ENCODE peak calls at places on chromosomes 2 and 18, in four cellular contexts. One of them, this sample, is unnamed.

GRCh38 chr18:79558196-79559120 is 121.1 kb upstream of the CTDP1 start:
- DNase-seq in body of pancreas: no peak
- DNase-seq in cardiac muscle cell: no peak
- DNase-seq in left ventricle myocardium inferior: no peak
- DNase-seq in this sample: no peak

GRCh38 chr2:170144758-170145157 is 33.2 kb upstream of the MYO3B start:
- DNase-seq in left ventricle myocardium inferior: no peak
- DNase-seq in cardiac muscle cell: no peak
- DNase-seq in body of pancreas: no peak
- DNase-seq in this sample: no peak

GRCh38 chr2:8312861-8313768 is 368.7 kb upstream of the ID2 start:
- DNase-seq in body of pancreas: no peak
- DNase-seq in cardiac muscle cell: no peak
- DNase-seq in left ventricle myocardium inferior: no peak
- DNase-seq in this sample: no peak

GRCh38 chr2:69166812-69167468 is 154.0 kb downstream of the ANTXR1 start:
- DNase-seq in cardiac muscle cell: no peak
- DNase-seq in left ventricle myocardium inferior: no peak
- DNase-seq in body of pancreas: no peak
- DNase-seq in this sample: no peak

GRCh38 chr2:64284751-64285150 is 140.5 kb upstream of the PELI1 start:
- DNase-seq in left ventricle myocardium inferior: no peak
- DNase-seq in cardiac muscle cell: no peak
- DNase-seq in body of pancreas: no peak
- DNase-seq in this sample: no peak

GRCh38 chr2:217623513-217623912 is 379.3 kb downstream of the TNS1 start:
- DNase-seq in cardiac muscle cell: no peak
- DNase-seq in left ventricle myocardium inferior: no peak
- DNase-seq in body of pancreas: no peak
- DNase-seq in this sample: no peak

GRCh38 chr2:111227716-111228141 is 107.0 kb downstream of the BCL2L11 start:
- DNase-seq in body of pancreas: no peak
- DNase-seq in cardiac muscle cell: peak
- DNase-seq in left ventricle myocardium inferior: no peak
- DNase-seq in this sample: no peak

GRCh38 chr18:55185391-55185790 is 226.1 kb upstream of the CCDC68 start:
- DNase-seq in cardiac muscle cell: no peak
- DNase-seq in body of pancreas: no peak
- DNase-seq in left ventricle myocardium inferior: no peak
- DNase-seq in this sample: no peak

GRCh38 chr2:240620859-240621258 is 4.4 kb upstream of the GPR35 start:
- DNase-seq in body of pancreas: no peak
- DNase-seq in left ventricle myocardium inferior: no peak
- DNase-seq in cardiac muscle cell: no peak
- DNase-seq in this sample: no peak

GRCh38 chr18:26470011-26470637 is 78.2 kb downstream of the KCTD1 start:
- DNase-seq in left ventricle myocardium inferior: no peak
- DNase-seq in cardiac muscle cell: no peak
- DNase-seq in body of pancreas: no peak
- DNase-seq in this sample: no peak

GRCh38 chr2:138846216-138846821 is 66.1 kb upstream of the NXPH2 start:
- DNase-seq in cardiac muscle cell: peak
- DNase-seq in body of pancreas: no peak
- DNase-seq in left ventricle myocardium inferior: no peak
- DNase-seq in this sample: no peak

GRCh38 chr18:37421349-37422080 is 144.1 kb downstream of the CELF4 start:
- DNase-seq in body of pancreas: no peak
- DNase-seq in cardiac muscle cell: no peak
- DNase-seq in left ventricle myocardium inferior: no peak
- DNase-seq in this sample: no peak

GRCh38 chr2:190723397-190724090 is 74.7 kb downstream of the NAB1 start:
- DNase-seq in left ventricle myocardium inferior: no peak
- DNase-seq in cardiac muscle cell: peak
- DNase-seq in body of pancreas: no peak
- DNase-seq in this sample: no peak

GRCh38 chr2:163182764-163183354 is 344.3 kb upstream of the KCNH7 start:
- DNase-seq in body of pancreas: no peak
- DNase-seq in left ventricle myocardium inferior: no peak
- DNase-seq in cardiac muscle cell: peak
- DNase-seq in this sample: no peak

GRCh38 chr2:105384861-105385260 is 14.0 kb downstream of the FHL2 start:
- DNase-seq in cardiac muscle cell: no peak
- DNase-seq in body of pancreas: no peak
- DNase-seq in left ventricle myocardium inferior: no peak
- DNase-seq in this sample: no peak

GRCh38 chr2:85538507-85539360 is at the start of gene MAT2A:
- DNase-seq in left ventricle myocardium inferior: peak
- DNase-seq in body of pancreas: peak
- DNase-seq in cardiac muscle cell: peak
- DNase-seq in this sample: peak

GRCh38 chr2:33406622-33407021 is 69.8 kb upstream of the RASGRP3 start:
- DNase-seq in cardiac muscle cell: no peak
- DNase-seq in body of pancreas: no peak
- DNase-seq in left ventricle myocardium inferior: no peak
- DNase-seq in this sample: no peak

GRCh38 chr2:126891681-126892500 is 6.8 kb upstream of the TEX51 start:
- DNase-seq in left ventricle myocardium inferior: no peak
- DNase-seq in cardiac muscle cell: no peak
- DNase-seq in body of pancreas: peak
- DNase-seq in this sample: no peak

GRCh38 chr2:106859498-106859897 is 26.5 kb downstream of the ST6GAL2 start:
- DNase-seq in cardiac muscle cell: no peak
- DNase-seq in body of pancreas: no peak
- DNase-seq in left ventricle myocardium inferior: no peak
- DNase-seq in this sample: no peak
- TF ChIP-seq CTCF in cardiac muscle cell: no peak
- TF ChIP-seq CTCF in body of pancreas: no peak
- TF ChIP-seq CTCF in left ventricle myocardium inferior: no peak
- TF ChIP-seq CTCF in this sample: no peak

GRCh38 chr18:35789543-35789942 is 182.9 kb upstream of the RMP24 start:
- DNase-seq in body of pancreas: no peak
- DNase-seq in cardiac muscle cell: no peak
- DNase-seq in left ventricle myocardium inferior: no peak
- DNase-seq in this sample: no peak
- TF ChIP-seq CTCF in body of pancreas: no peak
- TF ChIP-seq CTCF in cardiac muscle cell: no peak
- TF ChIP-seq CTCF in left ventricle myocardium inferior: no peak
- TF ChIP-seq CTCF in this sample: no peak

GRCh38 chr2:160406591-160407392 is 86.8 kb downstream of the RBMS1 start:
- DNase-seq in body of pancreas: peak
- DNase-seq in cardiac muscle cell: peak
- DNase-seq in left ventricle myocardium inferior: peak
- DNase-seq in this sample: no peak
- TF ChIP-seq CTCF in body of pancreas: no peak
- TF ChIP-seq CTCF in cardiac muscle cell: no peak
- TF ChIP-seq CTCF in left ventricle myocardium inferior: no peak
- TF ChIP-seq CTCF in this sample: no peak

DNA sequence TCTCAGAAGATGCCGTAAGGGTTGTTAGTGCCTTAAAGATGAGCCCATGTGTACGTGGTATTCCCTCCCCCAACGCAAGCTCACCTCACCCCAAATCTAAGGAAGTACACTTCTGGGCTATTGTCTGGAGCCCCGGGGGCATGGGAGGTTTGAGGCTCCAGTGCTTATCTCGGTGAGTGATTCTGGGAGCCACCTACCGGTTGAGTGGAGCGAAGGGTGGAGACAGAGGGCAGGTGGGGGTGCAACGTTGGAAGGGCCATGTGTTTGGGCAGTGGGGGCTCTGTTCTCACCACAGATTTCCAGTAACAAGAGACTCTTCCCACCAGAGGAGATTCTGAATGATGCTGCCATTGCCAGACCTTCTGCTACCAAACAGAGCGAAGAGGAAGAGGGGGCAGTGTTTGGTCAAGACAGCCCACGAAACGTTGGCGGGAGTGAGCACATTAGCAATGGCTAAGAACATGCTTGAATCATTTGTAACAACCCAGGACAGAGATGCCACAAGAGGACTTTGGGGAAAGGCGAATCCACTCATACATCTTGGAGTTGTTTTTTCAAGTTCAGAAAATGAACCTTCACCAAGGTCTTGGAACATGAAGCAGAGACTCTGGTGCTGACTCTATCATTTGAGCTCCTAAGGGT is 38.7 kb downstream of the TWIST2 start:
- DNase-seq in cardiac muscle cell: no peak
- DNase-seq in left ventricle myocardium inferior: no peak
- DNase-seq in body of pancreas: no peak
- DNase-seq in this sample: no peak
- TF ChIP-seq CTCF in cardiac muscle cell: no peak
- TF ChIP-seq CTCF in left ventricle myocardium inferior: no peak
- TF ChIP-seq CTCF in body of pancreas: no peak
- TF ChIP-seq CTCF in this sample: no peak

DNA sequence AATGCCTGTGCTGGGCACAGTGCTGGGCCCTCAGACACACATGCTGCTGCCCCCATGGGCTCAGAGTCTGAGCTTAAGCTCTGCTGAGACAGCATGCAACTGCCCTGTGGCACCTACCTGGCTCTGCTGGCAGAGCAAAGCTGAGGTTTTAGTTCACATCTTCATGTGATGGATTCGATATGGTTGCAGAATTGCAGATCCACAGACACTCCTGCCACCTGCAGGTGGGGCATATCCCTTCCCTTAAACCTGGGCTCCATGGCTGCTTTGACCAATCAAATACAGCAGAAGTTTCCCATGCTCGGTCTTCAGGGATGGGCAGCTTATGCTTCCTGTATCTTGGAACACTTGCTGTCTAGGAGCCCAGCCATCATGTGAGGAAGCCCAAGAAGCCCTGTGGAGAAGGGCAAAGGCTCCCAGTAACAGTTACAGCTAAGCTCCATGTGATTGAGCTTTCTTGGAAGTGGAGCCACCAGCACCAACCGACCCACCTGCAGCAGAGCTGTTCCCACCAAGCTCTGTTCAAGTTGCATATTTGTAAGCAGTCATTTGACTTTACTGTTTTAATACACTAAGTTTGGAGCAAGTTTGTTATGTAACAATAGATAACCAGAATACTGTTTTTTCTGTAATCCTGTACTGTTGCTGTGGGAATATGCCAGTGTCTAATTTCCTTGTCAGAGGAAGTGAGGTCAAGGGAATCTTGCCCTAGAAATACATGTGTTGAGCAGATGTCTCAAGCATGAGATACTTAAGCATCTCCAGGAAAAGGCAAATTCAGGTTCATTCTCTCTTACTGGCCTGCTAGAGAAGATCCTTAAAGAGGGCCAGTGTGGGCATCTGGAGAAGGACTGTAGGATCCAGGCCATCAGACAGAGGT is 79.3 kb downstream of the SH3RF3 start:
- DNase-seq in cardiac muscle cell: no peak
- DNase-seq in body of pancreas: no peak
- DNase-seq in left ventricle myocardium inferior: no peak
- DNase-seq in this sample: no peak
- TF ChIP-seq CTCF in cardiac muscle cell: no peak
- TF ChIP-seq CTCF in body of pancreas: no peak
- TF ChIP-seq CTCF in left ventricle myocardium inferior: peak
- TF ChIP-seq CTCF in this sample: no peak

GRCh38 chr2:186460465-186460864 is 25.6 kb upstream of the ZC3H15 start:
- DNase-seq in cardiac muscle cell: peak
- DNase-seq in left ventricle myocardium inferior: no peak
- DNase-seq in body of pancreas: no peak
- DNase-seq in this sample: no peak
- TF ChIP-seq CTCF in cardiac muscle cell: peak
- TF ChIP-seq CTCF in left ventricle myocardium inferior: peak
- TF ChIP-seq CTCF in body of pancreas: peak
- TF ChIP-seq CTCF in this sample: peak

DNA sequence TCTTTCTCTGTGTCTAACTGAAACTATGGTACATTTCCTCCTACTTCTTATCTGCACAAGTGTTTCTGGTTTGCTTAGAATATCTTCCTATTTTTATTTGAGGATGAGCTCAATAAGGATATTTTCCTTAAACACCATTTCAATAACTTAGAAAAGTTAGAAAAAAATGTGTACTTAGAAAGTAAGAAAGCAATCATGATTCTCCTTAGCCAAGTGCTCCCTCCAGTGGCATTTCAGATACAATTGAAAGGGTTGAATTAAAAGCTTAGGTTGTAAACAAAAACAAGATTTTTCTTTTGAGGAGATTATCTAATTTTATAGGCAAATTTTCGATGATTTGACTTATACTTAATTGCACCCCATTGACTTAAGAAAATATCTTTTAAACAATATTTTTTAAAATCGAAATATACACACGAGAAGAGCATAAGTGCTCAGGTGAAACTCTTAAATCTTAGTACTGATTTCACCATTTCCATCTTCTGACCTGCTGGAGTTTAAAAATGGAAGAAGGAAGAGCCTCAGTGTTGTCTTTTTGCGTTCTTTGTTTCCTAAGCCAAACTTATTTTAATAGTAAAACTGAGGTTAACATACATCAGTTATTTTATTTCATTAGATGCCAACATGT is 26.9 kb downstream of the C18orf63 start:
- DNase-seq in cardiac muscle cell: peak
- DNase-seq in body of pancreas: peak
- DNase-seq in left ventricle myocardium inferior: no peak
- DNase-seq in this sample: peak
- TF ChIP-seq CTCF in cardiac muscle cell: peak
- TF ChIP-seq CTCF in body of pancreas: peak
- TF ChIP-seq CTCF in left ventricle myocardium inferior: peak
- TF ChIP-seq CTCF in this sample: peak

GRCh38 chr18:10006261-10006903 is 92.6 kb downstream of the VAPA start:
- DNase-seq in body of pancreas: no peak
- DNase-seq in left ventricle myocardium inferior: no peak
- DNase-seq in cardiac muscle cell: peak
- DNase-seq in this sample: no peak
- TF ChIP-seq CTCF in body of pancreas: peak
- TF ChIP-seq CTCF in left ventricle myocardium inferior: peak
- TF ChIP-seq CTCF in cardiac muscle cell: peak
- TF ChIP-seq CTCF in this sample: no peak

This sample was measured in neural crest cell.